ENCODE peak calls at places on chromosomes 7 and 10, in four cellular contexts. X, A, H and V are unnamed samples.

GRCh38 chr7:36668080-36668479 is 56.2 kb downstream of the AOAH start:
- DNase-seq in X (no peak), A (no peak), H (no peak), V (no peak)

GRCh38 chr10:89210794-89211425 is 3.8 kb upstream of the CH25H start:
- DNase-seq in A (no peak), X (no peak), H (no peak), V (no peak)

GRCh38 chr7:63925262-63925625 is 73.4 kb upstream of the ZNF722 start:
- DNase-seq in A (no peak), X (peak; percentile 6), H (peak; percentile 38), V (peak; percentile 23)

GRCh38 chr7:107262857-107263256 is 94.1 kb downstream of the HBP1 start:
- DNase-seq in X (peak; percentile 29), A (no peak), H (no peak), V (no peak)

GRCh38 chr7:150431839-150432658 is 18.4 kb upstream of the GIMAP8 start:
- DNase-seq in X (no peak), A (no peak), H (no peak), V (no peak)

GRCh38 chr7:86320886-86321285 is 322.8 kb upstream of the GRM3 start:
- DNase-seq in A (peak; percentile 62), H (no peak), X (no peak), V (no peak)

GRCh38 chr7:118372530-118372929 is 148.0 kb downstream of the ANKRD7 start:
- DNase-seq in H (peak; percentile 2), A (no peak), X (no peak), V (peak; percentile 45)

GRCh38 chr7:151601521-151602305 is 82.0 kb upstream of the RHEB start:
- DNase-seq in X (no peak), A (no peak), H (no peak), V (no peak)

GRCh38 chr10:58063854-58064480 is 203.7 kb downstream of the IPMK start:
- DNase-seq in H (no peak), X (no peak), A (no peak), V (peak; percentile 65)

GRCh38 chr7:45885264-45885882 is 2.9 kb upstream of the IGFBP1 start:
- DNase-seq in H (no peak), X (no peak), A (no peak), V (no peak)

GRCh38 chr10:1168763-1169162 is 112.6 kb downstream of the WDR37 start:
- DNase-seq in A (no peak), H (no peak), X (no peak), V (no peak)

GRCh38 chr10:11424456-11425287 is 186.8 kb downstream of the USP6NL start:
- DNase-seq in X (peak; percentile 27), A (peak; percentile 79), H (peak; percentile 58), V (peak; percentile 42)

GRCh38 chr7:602341-603141 is 82.9 kb upstream of the PDGFA start:
- DNase-seq in X (no peak), A (no peak), H (peak; percentile 31), V (peak; percentile 72)

GRCh38 chr10:105042906-105043552 is 401.9 kb downstream of the SORCS3 start:
- DNase-seq in X (no peak), H (no peak), A (no peak), V (peak; percentile 57)

GRCh38 chr10:80324086-80324485 is 32.5 kb downstream of the DYDC1 start:
- DNase-seq in X (no peak), H (no peak), A (no peak), V (no peak)

GRCh38 chr10:43049081-43049551 is 27.8 kb upstream of the RET start:
- DNase-seq in X (no peak), A (no peak), H (no peak), V (no peak)

GRCh38 chr7:4995429-4995969 is 36.5 kb upstream of the MMD2 start:
- DNase-seq in A (no peak), X (no peak), H (no peak), V (no peak)

GRCh38 chr10:77240042-77240619 is 397.5 kb downstream of the KCNMA1 start:
- DNase-seq in X (no peak), A (no peak), H (no peak), V (no peak)

GRCh38 chr7:32223071-32223650 is 153.0 kb upstream of the PDE1C start:
- DNase-seq in H (no peak), A (no peak), X (no peak), V (no peak)

GRCh38 chr7:33495207-33495606 is 365.8 kb downstream of the BBS9 start:
- DNase-seq in X (no peak), A (no peak), H (no peak), V (no peak)

GRCh38 chr7:44748948-44749731 is 493 bp downstream of the ZMIZ2 start:
- DNase-seq in H (no peak), X (no peak), A (peak; percentile 53), V (no peak)

GRCh38 chr7:82194011-82194410 is 249.6 kb downstream of the CACNA2D1 start:
- DNase-seq in X (no peak), A (no peak), H (no peak), V (no peak)

GRCh38 chr10:7405637-7406036 is 5.2 kb downstream of the SFMBT2 start:
- DNase-seq in H (no peak), A (no peak), X (no peak), V (no peak)

GRCh38 chr10:98610855-98611254 is 164.1 kb upstream of the HPS1 start:
- DNase-seq in X (peak; percentile 54), H (peak; percentile 9), A (no peak), V (no peak)

GRCh38 chr10:60828489-60828852 is 50.2 kb downstream of the CDK1 start:
- DNase-seq in H (no peak), A (no peak), X (no peak), V (no peak)

GRCh38 chr10:102791754-102792153 is 45.5 kb downstream of the CYP17A1 start:
- DNase-seq in A (no peak), X (no peak), H (no peak), V (no peak)

GRCh38 chr10:101495324-101495925 is 92.6 kb downstream of the POLL start:
- DNase-seq in X (no peak), A (peak; percentile 36), H (no peak), V (peak; percentile 19)

GRCh38 chr7:44454348-44454747 is 36.1 kb downstream of the NUDCD3 start:
- DNase-seq in H (no peak), A (no peak), X (no peak), V (no peak)

GRCh38 chr10:59700709-59701108 is 8.9 kb downstream of the SLC16A9 start:
- DNase-seq in H (no peak), X (no peak), A (peak; percentile 68), V (no peak)

GRCh38 chr7:87581723-87582122 is 19.0 kb downstream of the ABCB1 start:
- DNase-seq in H (no peak), A (no peak), X (no peak), V (no peak)

GRCh38 chr10:78977761-78978305 is 90.9 kb upstream of the ZMIZ1 start:
- DNase-seq in H (peak; percentile 67), A (no peak), X (peak; percentile 32), V (no peak)

GRCh38 chr10:131396108-131397010 is 84.8 kb upstream of the TCERG1L start:
- DNase-seq in H (peak; percentile 6), A (peak; percentile 26), X (no peak), V (no peak)

GRCh38 chr7:102728-103127 is 89.6 kb upstream of the FAM20C start:
- DNase-seq in X (no peak), A (no peak), H (no peak), V (no peak)

GRCh38 chr10:2900530-2900929 is 166.8 kb upstream of the PFKP start:
- DNase-seq in X (no peak), A (no peak), H (no peak), V (no peak)

GRCh38 chr7:1667566-1668485 is 2.3 kb upstream of the ELFN1 start:
- DNase-seq in X (no peak), H (peak; percentile 1), A (peak; percentile 78), V (peak; percentile 20)

DNA sequence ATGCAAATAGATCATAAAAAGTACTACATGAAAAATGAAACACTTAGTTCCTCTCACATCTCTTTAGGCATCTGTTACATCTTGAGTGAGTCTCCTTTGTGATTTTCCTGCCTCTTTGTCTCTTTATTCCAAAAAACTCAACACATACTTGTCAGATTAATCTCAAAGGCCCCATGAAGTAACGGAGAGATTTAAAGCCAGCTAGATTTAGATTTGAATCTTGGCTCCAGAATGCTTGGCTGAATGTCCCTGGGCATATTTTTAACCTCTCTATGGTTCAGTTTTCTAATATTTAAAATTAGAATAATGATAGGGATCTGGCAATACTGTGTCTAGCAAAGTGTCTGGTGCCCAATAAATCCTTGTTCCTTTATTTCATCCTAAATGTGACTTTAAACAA is 140.0 kb downstream of the DGKB start:
- DNase-seq in H (no peak), X (no peak), A (no peak), V (no peak)
- H3K27ac ChIP-seq in H (no peak overlapping the region), X (peak overlapping the region; percentile 72), A (no peak overlapping the region), V (no peak overlapping the region)

GRCh38 chr7:93036149-93036640 is 81.6 kb downstream of the SAMD9 start:
- DNase-seq in H (no peak), A (no peak), X (no peak), V (no peak)
- H3K27ac ChIP-seq in H (no peak overlapping the region), A (no peak overlapping the region), X (no peak overlapping the region), V (no peak overlapping the region)

GRCh38 chr7:74175270-74175803 is 1.2 kb downstream of the EIF4H start:
- DNase-seq in H (no peak), X (no peak), A (peak; percentile 12), V (peak; percentile 24)
- H3K27ac ChIP-seq in H (no peak overlapping the region), X (peak overlapping the region; percentile 95), A (no peak overlapping the region), V (no peak overlapping the region)

GRCh38 chr10:72593963-72594362 is 31.9 kb downstream of the MICU1 start:
- DNase-seq in A (no peak), X (no peak), H (no peak), V (peak; percentile 27)

GRCh38 chr10:72595436-72595835 is 30.4 kb downstream of the MICU1 start:
- DNase-seq in H (no peak), A (no peak), X (no peak), V (no peak)

GRCh38 chr10:72601144-72601543 is 24.7 kb downstream of the MICU1 start:
- DNase-seq in X (no peak), H (no peak), A (no peak), V (no peak)

GRCh38 chr10:72597897-72598296 is 28.0 kb downstream of the MICU1 start:
- DNase-seq in H (no peak), X (no peak), A (no peak), V (no peak)

DNA sequence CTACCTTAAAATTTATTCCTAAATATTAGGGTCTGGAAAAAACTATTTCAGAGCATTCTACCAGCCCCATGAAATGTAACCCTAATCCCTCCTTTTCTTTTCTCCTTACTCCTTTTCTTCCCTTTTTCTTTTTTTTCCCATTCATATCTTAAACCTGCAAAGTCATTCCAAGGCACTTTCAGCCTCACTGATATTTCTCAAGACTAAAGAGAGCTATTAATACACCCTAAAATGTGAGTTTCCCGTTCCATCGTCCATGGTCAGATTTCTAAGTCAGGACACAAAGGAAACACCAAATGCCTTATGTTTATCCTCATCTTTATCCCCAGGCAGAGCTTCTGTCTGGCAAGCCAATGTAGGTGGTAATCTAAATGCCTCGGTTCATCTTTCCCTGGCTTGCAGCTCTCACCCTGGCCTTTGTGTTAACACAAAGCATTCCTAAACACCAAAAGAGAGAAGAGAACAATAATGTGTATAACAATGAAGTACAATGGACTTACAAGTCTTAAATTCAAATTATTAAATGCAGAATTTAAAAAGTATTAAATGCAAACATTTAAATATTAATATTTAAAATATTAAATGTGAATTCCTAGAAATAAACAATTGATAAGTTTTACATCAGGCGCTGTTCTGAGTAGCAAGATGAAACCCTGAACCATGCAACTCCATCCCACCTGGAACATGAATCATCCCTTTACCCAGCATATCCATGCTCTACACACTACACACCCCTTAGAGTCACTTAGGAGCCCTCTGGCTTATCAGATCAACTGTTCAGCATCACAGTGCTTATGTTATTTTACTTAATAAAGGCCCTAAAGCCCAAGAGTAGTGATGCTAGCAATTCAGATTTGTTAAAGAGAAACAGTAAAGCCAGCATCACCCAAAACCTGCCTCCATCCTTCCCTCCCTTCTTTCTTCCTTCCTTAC is 26.8 kb downstream of the MICU1 start:
- DNase-seq in H (no peak), X (no peak), A (peak; percentile 68), V (no peak)
- H3K27ac ChIP-seq in H (no peak overlapping the region), X (no peak overlapping the region), A (peak overlapping the region; percentile 62), V (no peak overlapping the region)

GRCh38 chr10:90481326-90481923 is 376.4 kb downstream of the HTR7 start:
- DNase-seq in A (no peak), H (no peak), X (no peak), V (no peak)
- H3K27ac ChIP-seq in A (no peak overlapping the region), H (no peak overlapping the region), X (no peak overlapping the region), V (no peak overlapping the region)